ENCODE peak calls at places on chromosomes 3 and 15, in six cellular contexts. F, U, S, R, T and Q are unnamed samples.

GRCh38 chr15:25864966-25865365 is 1.8 kb upstream of the ATP10A start:
- DNase-seq in U (no peak), T (no peak), S (no peak), F (no peak), R (no peak), Q (no peak)

GRCh38 chr3:134197681-134198261 is 52.9 kb downstream of the RYK start:
- DNase-seq in F (peak), R (no peak), T (no peak), U (no peak), S (peak), Q (peak)

GRCh38 chr15:86915811-86916331 is 836.2 kb downstream of the AGBL1 start:
- DNase-seq in R (no peak), U (no peak), T (no peak), S (peak), F (peak), Q (no peak)

GRCh38 chr3:113165841-113166240 is 45.5 kb upstream of the BOC start:
- DNase-seq in T (no peak), U (no peak), F (no peak), R (no peak), S (no peak), Q (no peak)

GRCh38 chr15:32029862-32030781 is at the start of gene CHRNA7:
- DNase-seq in S (peak), R (peak), T (no peak), U (peak), F (peak), Q (peak)

GRCh38 chr3:101632586-101632985 is 44.3 kb downstream of the ZBTB11 start:
- DNase-seq in F (no peak), R (no peak), U (no peak), T (no peak), S (no peak), Q (no peak)

GRCh38 chr3:40192628-40193027 is 116.9 kb upstream of the EIF1B start:
- DNase-seq in T (no peak), F (no peak), S (no peak), U (no peak), R (no peak), Q (no peak)

GRCh38 chr3:172846103-172846561 is 95.6 kb downstream of the ECT2 start:
- DNase-seq in S (no peak), F (no peak), U (no peak), T (no peak), R (no peak), Q (no peak)

GRCh38 chr3:185830018-185830797 is 5.4 kb upstream of the IGF2BP2 start:
- DNase-seq in T (no peak), F (no peak), R (no peak), U (no peak), S (no peak), Q (no peak)

GRCh38 chr3:50340404-50341329 is at the start of gene RASSF1:
- DNase-seq in F (peak), R (peak), U (peak), T (peak), S (no peak), Q (peak)

GRCh38 chr3:115581347-115582135 is 41.8 kb upstream of the GAP43 start:
- DNase-seq in T (no peak), U (no peak), F (no peak), R (peak), S (no peak), Q (no peak)

GRCh38 chr15:49606594-49606993 is 14.0 kb downstream of the FAM227B start:
- DNase-seq in T (no peak), S (no peak), U (no peak), F (no peak), R (no peak), Q (no peak)

GRCh38 chr3:150081084-150081483 is 110.4 kb upstream of the PFN2 start:
- DNase-seq in F (no peak), U (no peak), T (no peak), S (peak), R (no peak), Q (no peak)

GRCh38 chr15:48466825-48467224 is 135.6 kb downstream of the DUT start:
- DNase-seq in F (no peak), R (no peak), T (no peak), U (no peak), S (no peak), Q (no peak)

GRCh38 chr3:146035366-146035765 is 125.6 kb downstream of the PLOD2 start:
- DNase-seq in R (no peak), F (no peak), T (no peak), S (no peak), U (no peak), Q (no peak)

GRCh38 chr3:88031543-88032148 is 27.2 kb downstream of the CGGBP1 start:
- DNase-seq in F (no peak), S (peak), R (no peak), U (no peak), T (peak), Q (peak)

GRCh38 chr3:155065537-155065936 is 14.6 kb upstream of the MME start:
- DNase-seq in T (no peak), F (no peak), U (no peak), S (peak), R (no peak), Q (no peak)

GRCh38 chr15:98123834-98124233 is 163.3 kb downstream of the ARRDC4 start:
- DNase-seq in R (no peak), S (peak), U (no peak), T (no peak), F (no peak), Q (no peak)

GRCh38 chr3:100425321-100425720 is 24.0 kb downstream of the LNP1 start:
- DNase-seq in F (no peak), T (no peak), R (no peak), S (peak), U (no peak), Q (no peak)

GRCh38 chr15:45116482-45117326 is 2.6 kb downstream of the DUOXA2 start:
- DNase-seq in R (no peak), F (no peak), T (no peak), S (no peak), U (no peak), Q (no peak)

GRCh38 chr3:27939940-27940339 is 217.8 kb upstream of the EOMES start:
- DNase-seq in T (no peak), R (no peak), F (no peak), U (no peak), S (peak), Q (no peak)

GRCh38 chr3:23487015-23487414 is 283.9 kb downstream of the UBE2E2 start:
- DNase-seq in S (no peak), F (no peak), T (no peak), U (no peak), R (no peak), Q (no peak)

GRCh38 chr3:10378246-10378645 is 57.3 kb upstream of the SEC13 start:
- DNase-seq in F (no peak), U (no peak), S (no peak), T (no peak), R (no peak), Q (no peak)

GRCh38 chr15:59492389-59493377 is 54.7 kb downstream of the FAM81A start:
- DNase-seq in U (peak), S (peak), R (peak), F (peak), T (peak), Q (peak)

GRCh38 chr3:133038089-133038730 is at the start of gene TMEM108:
- DNase-seq in U (peak), S (peak), T (no peak), F (peak), R (peak), Q (peak)

GRCh38 chr3:37864904-37865303 is 3.2 kb downstream of the CTDSPL start:
- DNase-seq in S (no peak), U (peak), T (no peak), F (no peak), R (no peak), Q (no peak)

GRCh38 chr3:102229062-102229655 is 205.7 kb upstream of the ZPLD1 start:
- DNase-seq in R (peak), F (peak), U (peak), T (peak), S (peak), Q (peak)

GRCh38 chr3:178519701-178520100 is 16.5 kb upstream of the KCNMB2 start:
- DNase-seq in U (no peak), T (no peak), R (no peak), S (no peak), F (no peak), Q (no peak)

GRCh38 chr3:53865732-53866499 is 16.0 kb downstream of the ACTR8 start:
- DNase-seq in R (no peak), F (no peak), S (no peak), T (no peak), U (no peak), Q (no peak)

GRCh38 chr3:73037369-73037699 is 24.1 kb upstream of the EBLN2 start:
- DNase-seq in U (no peak), S (no peak), T (no peak), F (no peak), R (no peak), Q (no peak)

GRCh38 chr15:92163641-92164040 is 230.0 kb upstream of the ST8SIA2 start:
- DNase-seq in U (no peak), S (peak), R (no peak), F (no peak), T (no peak), Q (no peak)

GRCh38 chr15:91118796-91119590 is 18.9 kb downstream of the SV2B start:
- DNase-seq in U (no peak), S (no peak), R (no peak), T (no peak), F (no peak), Q (no peak)

GRCh38 chr3:13165576-13165975 is 92.3 kb upstream of the IQSEC1 start:
- DNase-seq in S (no peak), U (no peak), R (no peak), F (no peak), T (no peak), Q (no peak)

GRCh38 chr3:71984843-71985594 is 200.1 kb upstream of the PROK2 start:
- DNase-seq in R (no peak), T (no peak), F (no peak), U (no peak), S (no peak), Q (peak)

GRCh38 chr3:71987828-71988227 is 202.9 kb upstream of the PROK2 start:
- DNase-seq in S (no peak), R (no peak), U (no peak), F (peak), T (no peak), Q (no peak)

GRCh38 chr3:71989165-71989564 is 204.2 kb upstream of the PROK2 start:
- DNase-seq in R (no peak), U (no peak), S (peak), T (no peak), F (no peak), Q (no peak)

GRCh38 chr3:71990545-71990944 is 205.6 kb upstream of the PROK2 start:
- DNase-seq in F (no peak), T (no peak), S (no peak), R (no peak), U (no peak), Q (no peak)

DNA sequence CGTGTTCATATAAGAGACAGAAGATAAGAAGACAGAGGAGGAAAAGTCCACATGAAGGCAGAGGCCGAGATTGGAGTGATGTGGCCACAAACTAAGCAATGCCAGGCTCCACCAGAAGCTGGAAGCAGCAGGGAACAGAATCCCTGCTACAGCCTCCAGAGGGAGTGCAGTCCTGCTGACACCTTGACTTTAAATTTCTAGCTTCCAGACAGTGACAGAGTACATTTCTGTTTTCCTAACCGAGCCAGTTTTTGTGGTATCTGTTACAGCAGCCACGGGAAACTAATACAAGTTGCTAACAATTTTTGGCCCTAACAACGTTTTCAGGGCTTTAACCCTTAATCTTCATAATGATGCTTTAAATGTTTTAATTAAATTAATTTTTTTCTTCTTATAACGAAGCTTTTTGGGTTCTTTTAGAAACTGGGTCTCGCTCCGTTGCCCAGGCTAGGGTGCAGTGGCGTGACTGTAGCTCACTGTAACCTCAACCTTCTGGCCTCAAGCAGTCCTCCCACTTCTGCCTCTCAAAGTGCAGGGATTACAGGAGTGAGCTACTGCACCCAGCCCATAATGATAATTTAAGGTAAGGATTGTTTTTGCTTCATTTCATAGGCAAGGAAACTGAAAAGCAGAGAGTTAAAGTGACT is 202.3 kb upstream of the PROK2 start:
- DNase-seq in U (no peak), T (no peak), R (no peak), F (no peak), S (no peak), Q (no peak)
- TF ChIP-seq CTCF in U (no peak), T (no peak), R (peak), F (peak), S (peak), Q (no peak)

DNA sequence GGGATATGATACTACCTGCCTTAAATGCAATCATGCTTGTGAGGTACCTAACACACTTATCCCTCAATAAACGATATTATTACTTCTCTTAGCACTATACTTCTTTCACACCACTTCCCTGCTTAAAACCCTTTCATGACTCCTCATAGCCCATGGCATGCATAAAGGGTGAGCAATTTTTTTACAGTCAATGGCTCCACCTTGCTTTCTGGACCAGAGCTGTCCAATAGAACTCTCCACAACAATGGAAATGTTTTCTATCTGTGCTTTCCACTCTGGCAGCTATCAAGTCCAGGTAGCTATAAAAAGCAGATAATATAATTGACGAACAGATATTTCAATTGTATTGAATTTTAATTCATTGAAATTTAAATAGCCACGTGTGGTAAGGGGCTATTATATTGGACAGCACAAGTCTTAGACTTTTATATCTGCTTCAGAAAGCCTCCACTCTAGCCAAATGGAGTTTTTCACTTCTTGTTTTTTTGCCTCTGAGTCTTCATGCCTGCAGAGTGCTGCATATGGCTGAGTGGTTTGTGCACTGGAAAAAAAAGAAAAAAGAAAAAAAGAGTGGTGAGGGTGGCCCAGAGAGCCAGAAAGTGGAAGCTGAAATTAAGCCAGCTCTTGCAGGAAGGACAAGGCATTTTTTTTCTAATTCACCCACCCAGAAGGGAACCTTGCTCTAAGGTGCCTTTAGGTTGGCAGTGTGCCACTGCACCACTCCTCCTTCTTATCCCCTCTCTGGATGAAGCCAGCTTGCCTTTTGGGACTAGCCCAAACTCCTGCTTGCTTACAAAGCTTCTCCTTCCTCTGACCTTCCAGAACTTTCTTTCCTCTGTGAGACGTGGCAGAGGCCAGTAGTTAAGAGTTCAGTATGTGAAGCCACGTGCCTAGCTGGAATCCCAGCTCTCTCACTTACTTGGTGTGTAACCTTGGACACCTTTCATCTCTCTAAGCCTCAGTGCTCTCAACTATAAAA is 239.0 kb upstream of the LRTM1 start:
- DNase-seq in T (no peak), R (no peak), U (no peak), F (no peak), S (no peak), Q (no peak)
- TF ChIP-seq CTCF in T (no peak), R (no peak), U (no peak), F (no peak), S (no peak), Q (no peak)

GRCh38 chr3:18847583-18848197 is 300.6 kb upstream of the KCNH8 start:
- DNase-seq in R (no peak), F (no peak), T (no peak), U (no peak), S (no peak), Q (peak)
- TF ChIP-seq CTCF in R (peak), F (peak), T (peak), U (peak), S (peak), Q (peak)

DNA sequence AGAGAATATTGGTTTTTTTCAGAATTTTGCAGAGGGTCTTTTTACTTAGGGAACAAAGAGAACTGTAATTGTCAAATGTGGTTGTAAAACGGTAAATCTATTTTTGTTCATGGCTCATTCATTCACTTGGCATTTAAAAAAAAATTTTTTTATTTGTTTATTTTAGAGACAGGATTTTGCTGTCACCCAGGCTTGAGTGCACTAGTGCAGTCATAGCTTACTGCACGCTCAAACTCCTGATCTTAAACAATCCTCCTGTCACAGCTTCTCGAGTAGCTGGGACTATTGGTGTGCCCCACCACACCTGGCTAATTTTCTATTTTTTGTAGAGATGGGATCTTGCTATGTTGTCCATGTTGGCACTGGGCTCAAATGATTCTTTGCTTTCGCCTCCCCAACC is 301.8 kb downstream of the LPP start:
- DNase-seq in S (no peak), U (no peak), R (no peak), T (no peak), F (no peak), Q (no peak)
- TF ChIP-seq CTCF in S (no peak), U (no peak), R (no peak), T (no peak), F (no peak), Q (no peak)

GRCh38 chr3:138942271-138942670 is 4.7 kb downstream of the FOXL2 start:
- DNase-seq in R (no peak), T (no peak), U (no peak), S (no peak), F (no peak), Q (no peak)

GRCh38 chr3:138940446-138940845 is 6.5 kb downstream of the FOXL2 start:
- DNase-seq in U (no peak), S (no peak), T (no peak), F (no peak), R (no peak), Q (no peak)

GRCh38 chr3:138939563-138940241 is 7.2 kb downstream of the FOXL2 start:
- DNase-seq in U (no peak), R (no peak), F (no peak), T (no peak), S (no peak), Q (peak)

GRCh38 chr3:138942861-138943623 is 3.9 kb downstream of the FOXL2 start:
- DNase-seq in R (no peak), F (no peak), S (no peak), U (no peak), T (no peak), Q (no peak)

GRCh38 chr3:138941259-138941885 is 5.6 kb downstream of the FOXL2 start:
- DNase-seq in T (no peak), U (peak), F (no peak), R (no peak), S (no peak), Q (peak)
- TF ChIP-seq CTCF in T (peak), U (peak), F (peak), R (peak), S (peak), Q (peak)

GRCh38 chr3:48581621-48582481 is 13.3 kb downstream of the COL7A1 start:
- DNase-seq in U (no peak), T (no peak), F (no peak), S (no peak), R (no peak), Q (no peak)
- TF ChIP-seq CTCF in U (no peak), T (no peak), F (no peak), S (no peak), R (no peak), Q (no peak)

GRCh38 chr15:36645106-36645505 is 65.7 kb downstream of the CDIN1 start:
- DNase-seq in U (no peak), S (no peak), T (no peak), R (no peak), F (no peak), Q (no peak)
- TF ChIP-seq CTCF in U (no peak), S (no peak), T (no peak), R (no peak), F (peak), Q (no peak)